ENCODE peak calls at places on chromosomes 3 and 15, in seven cellular contexts. N, A, T, S, X, J and E are unnamed samples.

GRCh38 chr15:36591534-36592411 is 12.3 kb downstream of the CDIN1 start:
- DNase-seq in N (peak; percentile 71), A (no peak), T (peak; percentile 50), S (no peak), X (no peak), J (peak; percentile 29), E (no peak)

GRCh38 chr3:64906011-64906410 is 218.2 kb upstream of the ADAMTS9 start:
- DNase-seq in N (no peak), A (no peak), T (no peak), S (no peak), X (no peak), J (no peak), E (no peak)

GRCh38 chr15:101250931-101251829 is 668 bp downstream of the CHSY1 start:
- DNase-seq in N (no peak), A (no peak), T (no peak), S (peak; percentile 42), X (no peak), J (peak; percentile 50), E (no peak)

GRCh38 chr3:148962513-148962912 is 28.8 kb upstream of the GYG1 start:
- DNase-seq in N (peak; percentile 74), A (no peak), T (no peak), S (peak; percentile 18), X (peak; percentile 53), J (peak; percentile 93), E (no peak)

GRCh38 chr15:70787001-70787400 is 23.6 kb upstream of the UACA start:
- DNase-seq in N (no peak), A (no peak), T (no peak), S (no peak), X (no peak), J (no peak), E (no peak)

GRCh38 chr3:184539801-184540440 is 21.7 kb upstream of the EPHB3 start:
- DNase-seq in N (no peak), A (no peak), T (no peak), S (no peak), X (no peak), J (no peak), E (no peak)

GRCh38 chr3:102936511-102936910 is 501.7 kb downstream of the ZPLD1 start:
- DNase-seq in N (peak; percentile 73), A (no peak), T (no peak), S (no peak), X (no peak), J (no peak), E (no peak)

GRCh38 chr3:10515884-10516495 is 10.6 kb upstream of the ATP2B2 start:
- DNase-seq in N (no peak), A (no peak), T (no peak), S (no peak), X (no peak), J (no peak), E (no peak)

GRCh38 chr3:79154861-79155260 is 612.9 kb downstream of the ROBO1 start:
- DNase-seq in N (no peak), A (no peak), T (no peak), S (no peak), X (no peak), J (no peak), E (no peak)

GRCh38 chr15:73746288-73746687 is 6.9 kb downstream of the INSYN1 start:
- DNase-seq in N (no peak), A (no peak), T (peak; percentile 16), S (no peak), X (no peak), J (no peak), E (no peak)

GRCh38 chr3:58167431-58168351 is 43.1 kb downstream of the DNASE1L3 start:
- DNase-seq in N (no peak), A (peak; percentile 47), T (peak; percentile 81), S (peak; percentile 68), X (peak; percentile 95), J (peak; percentile 81), E (no peak)

GRCh38 chr3:186909078-186909853 is 21.1 kb upstream of the ST6GAL1 start:
- DNase-seq in N (no peak), A (peak; percentile 87), T (no peak), S (peak; percentile 25), X (no peak), J (no peak), E (no peak)

GRCh38 chr3:42582474-42583070 is 805 bp upstream of the SEC22C start:
- DNase-seq in N (no peak), A (no peak), T (no peak), S (no peak), X (no peak), J (no peak), E (no peak)

GRCh38 chr3:186444974-186445373 is 82.9 kb upstream of the DGKG start:
- DNase-seq in N (no peak), A (no peak), T (no peak), S (no peak), X (no peak), J (no peak), E (no peak)

GRCh38 chr15:52217186-52217585 is 26.0 kb upstream of the GNB5 start:
- DNase-seq in N (no peak), A (no peak), T (no peak), S (peak; percentile 51), X (no peak), J (no peak), E (no peak)

GRCh38 chr15:23642413-23643044 is 5.1 kb downstream of the MAGEL2 start:
- DNase-seq in N (peak; percentile 20), A (no peak), T (peak; percentile 49), S (peak; percentile 56), X (no peak), J (peak; percentile 66), E (peak; percentile 54)

GRCh38 chr15:85792872-85793621 is 1.7 kb downstream of the KLHL25 start:
- DNase-seq in N (no peak), A (no peak), T (peak; percentile 38), S (no peak), X (no peak), J (no peak), E (no peak)

DNA sequence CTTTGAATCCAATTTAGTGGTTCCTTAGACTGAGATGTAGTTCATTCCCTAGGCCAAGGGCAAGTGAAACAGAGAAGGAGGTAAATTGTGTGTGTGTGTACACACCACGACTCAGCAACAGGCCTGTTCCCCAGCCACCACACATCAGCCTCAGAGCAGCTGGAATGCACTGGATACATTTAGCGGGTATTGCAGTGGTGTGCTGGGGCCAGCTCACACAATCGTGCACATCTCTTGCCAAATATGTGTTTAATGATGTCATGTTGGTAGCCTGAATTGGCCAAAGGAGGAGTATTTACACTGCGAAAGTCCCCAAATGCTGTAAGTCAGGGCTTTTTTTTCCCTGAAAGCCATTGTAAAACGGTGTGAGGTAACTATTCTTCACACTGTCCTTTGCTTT is 82.3 kb downstream of the RBPMS2 start:
- DNase-seq in N (peak; percentile 91), A (no peak), T (peak; percentile 59), S (peak; percentile 74), X (no peak), J (peak; percentile 93), E (no peak)
- H3K36me3 ChIP-seq in N (peaks cover 27% of the 10 kb centered on the region), A (peaks cover 22% of the 10 kb centered on the region), T (peaks cover 68% of the 10 kb centered on the region), S (peaks cover 8% of the 10 kb centered on the region), X (peaks cover 80% of the 10 kb centered on the region), J (peaks cover 51% of the 10 kb centered on the region), E (peaks cover 48% of the 10 kb centered on the region)

GRCh38 chr3:182902236-182902635 is 78.1 kb downstream of the DCUN1D1 start:
- DNase-seq in N (no peak), A (no peak), T (no peak), S (no peak), X (no peak), J (no peak), E (no peak)
- H3K4me1 ChIP-seq in N (no peaks in the 10 kb centered on the region), A (no peaks in the 10 kb centered on the region), T (no peaks in the 10 kb centered on the region), S (no peaks in the 10 kb centered on the region), X (no peaks in the 10 kb centered on the region), J (no peaks in the 10 kb centered on the region), E (no peaks in the 10 kb centered on the region)

DNA sequence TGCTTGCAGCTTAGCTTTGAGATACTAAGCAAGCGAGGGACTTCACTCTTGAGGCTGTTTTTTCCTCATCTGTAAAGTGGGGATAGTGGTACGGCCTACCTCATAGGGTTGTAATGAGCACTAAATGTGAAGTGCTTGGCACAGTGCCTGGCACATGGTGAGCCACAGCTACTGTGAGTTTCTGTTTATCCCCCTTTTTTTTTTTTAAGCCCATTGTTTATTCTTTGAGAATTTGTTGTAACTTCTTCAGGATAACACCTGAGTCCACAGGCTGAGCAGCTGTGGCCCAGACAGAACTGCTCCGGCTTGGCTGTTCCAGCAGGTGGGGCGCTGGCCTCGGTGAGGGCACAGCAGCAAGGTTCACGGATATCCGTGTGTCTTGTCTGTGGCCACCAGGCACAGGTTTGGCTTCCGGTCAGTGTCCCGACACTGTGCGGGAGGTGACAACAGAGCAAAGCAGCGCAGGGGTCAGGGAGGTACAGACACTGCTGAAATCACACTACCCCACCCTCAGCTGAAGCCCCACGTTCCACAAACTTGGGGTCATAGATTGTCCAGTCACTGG is 7.3 kb upstream of the ISG20 start:
- DNase-seq in N (no peak), A (no peak), T (no peak), S (no peak), X (no peak), J (no peak), E (no peak)
- H3K4me3 ChIP-seq in N (no peak overlapping the region), A (no peak overlapping the region), T (no peak overlapping the region), S (no peak overlapping the region), X (no peak overlapping the region), J (no peak overlapping the region), E (no peak overlapping the region)

GRCh38 chr3:45959201-45959600 is 15.9 kb downstream of the CXCR6 start:
- DNase-seq in N (no peak), A (no peak), T (no peak), S (no peak), X (no peak), J (no peak), E (no peak)

GRCh38 chr3:45964139-45964538 is 20.9 kb downstream of the CXCR6 start:
- DNase-seq in N (no peak), A (peak; percentile 53), T (no peak), S (no peak), X (no peak), J (no peak), E (no peak)

GRCh38 chr3:45965281-45966052 is 22.2 kb downstream of the CXCR6 start:
- DNase-seq in N (no peak), A (peak; percentile 51), T (no peak), S (no peak), X (no peak), J (no peak), E (no peak)

GRCh38 chr3:45960289-45960688 is 17.0 kb downstream of the CXCR6 start:
- DNase-seq in N (peak; percentile 10), A (no peak), T (no peak), S (no peak), X (no peak), J (no peak), E (no peak)

DNA sequence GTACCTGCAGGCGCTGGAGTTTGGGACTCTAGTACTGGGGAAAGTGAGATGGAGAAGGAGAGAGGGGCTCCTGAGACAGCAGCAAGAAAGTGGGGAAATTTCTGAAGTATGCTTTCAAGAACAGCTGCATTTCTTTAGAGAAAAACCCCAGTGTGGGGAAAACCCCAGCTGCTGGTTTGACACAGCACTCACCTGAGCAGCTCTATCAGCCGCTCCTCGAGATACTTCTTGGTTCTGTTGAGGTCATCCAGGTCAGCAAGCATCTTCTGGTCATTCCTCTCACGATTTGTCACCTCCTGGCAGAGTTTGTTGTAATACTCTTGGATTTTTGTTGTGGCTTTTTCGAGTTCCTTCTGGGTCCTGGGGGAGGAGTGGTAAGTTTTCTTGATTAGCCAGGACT is 18.8 kb downstream of the CXCR6 start:
- DNase-seq in N (no peak), A (no peak), T (no peak), S (no peak), X (no peak), J (no peak), E (no peak)
- H3K36me3 ChIP-seq in N (peaks cover 25% of the 10 kb centered on the region), A (peaks cover 78% of the 10 kb centered on the region), T (peaks cover 100% of the 10 kb centered on the region), S (peaks cover 49% of the 10 kb centered on the region), X (peaks cover 34% of the 10 kb centered on the region), J (peaks cover 76% of the 10 kb centered on the region), E (peaks cover 54% of the 10 kb centered on the region)